ENCODE peak calls at places on chromosome 1, in eight cellular contexts. One of them, this sample, is unnamed.

GRCh38 chr1:94237291-94238226 is at the start of gene ARHGAP29:
- DNase-seq in cardiac muscle cell: peak; percentile 86
- DNase-seq in ovary: peak; percentile 78
- DNase-seq in AG04450: no peak
- DNase-seq in GM23338: peak; percentile 91
- DNase-seq in lower lobe of right lung: peak; percentile 89
- DNase-seq in colonic mucosa: peak; percentile 85
- DNase-seq in tibial artery: peak; percentile 64
- DNase-seq in this sample: no peak

GRCh38 chr1:22702255-22702654 is 8.4 kb upstream of the EPHB2 start:
- DNase-seq in lower lobe of right lung: no peak
- DNase-seq in GM23338: no peak
- DNase-seq in AG04450: no peak
- DNase-seq in cardiac muscle cell: no peak
- DNase-seq in tibial artery: no peak
- DNase-seq in ovary: no peak
- DNase-seq in colonic mucosa: peak; percentile 89
- DNase-seq in this sample: no peak

GRCh38 chr1:160838876-160839275 is 23.8 kb downstream of the CD244 start:
- DNase-seq in AG04450: no peak
- DNase-seq in tibial artery: no peak
- DNase-seq in ovary: no peak
- DNase-seq in GM23338: no peak
- DNase-seq in cardiac muscle cell: no peak
- DNase-seq in colonic mucosa: no peak
- DNase-seq in lower lobe of right lung: no peak
- DNase-seq in this sample: no peak

GRCh38 chr1:67256291-67257172 is 51.1 kb upstream of the IL12RB2 start:
- DNase-seq in cardiac muscle cell: peak; percentile 42
- DNase-seq in lower lobe of right lung: no peak
- DNase-seq in GM23338: no peak
- DNase-seq in AG04450: no peak
- DNase-seq in colonic mucosa: no peak
- DNase-seq in ovary: no peak
- DNase-seq in tibial artery: peak; percentile 43
- DNase-seq in this sample: no peak

GRCh38 chr1:42971848-42972291 is 13.2 kb upstream of the SLC2A1 start:
- DNase-seq in AG04450: peak; percentile 78
- DNase-seq in lower lobe of right lung: no peak
- DNase-seq in colonic mucosa: peak; percentile 62
- DNase-seq in tibial artery: no peak
- DNase-seq in cardiac muscle cell: peak; percentile 83
- DNase-seq in GM23338: no peak
- DNase-seq in ovary: no peak
- DNase-seq in this sample: peak; percentile 74

GRCh38 chr1:92298573-92299476 is at the start of the genes GLMN and RPAP2:
- DNase-seq in GM23338: peak; percentile 90
- DNase-seq in AG04450: peak; percentile 46
- DNase-seq in ovary: peak; percentile 77
- DNase-seq in cardiac muscle cell: peak; percentile 91
- DNase-seq in lower lobe of right lung: peak; percentile 90
- DNase-seq in colonic mucosa: peak; percentile 82
- DNase-seq in tibial artery: peak; percentile 67
- DNase-seq in this sample: peak; percentile 14

GRCh38 chr1:192937128-192937527 is 122.0 kb downstream of the UCHL5 start:
- DNase-seq in lower lobe of right lung: no peak
- DNase-seq in AG04450: no peak
- DNase-seq in GM23338: no peak
- DNase-seq in tibial artery: no peak
- DNase-seq in colonic mucosa: no peak
- DNase-seq in cardiac muscle cell: no peak
- DNase-seq in ovary: no peak
- DNase-seq in this sample: no peak

GRCh38 chr1:30362603-30362990 is 360.8 kb downstream of the MATN1 start:
- DNase-seq in ovary: no peak
- DNase-seq in cardiac muscle cell: no peak
- DNase-seq in colonic mucosa: no peak
- DNase-seq in AG04450: no peak
- DNase-seq in tibial artery: no peak
- DNase-seq in GM23338: no peak
- DNase-seq in lower lobe of right lung: no peak
- DNase-seq in this sample: no peak

GRCh38 chr1:9260086-9260766 is 25.7 kb downstream of the H6PD start:
- DNase-seq in GM23338: no peak
- DNase-seq in lower lobe of right lung: no peak
- DNase-seq in AG04450: no peak
- DNase-seq in tibial artery: no peak
- DNase-seq in colonic mucosa: no peak
- DNase-seq in ovary: no peak
- DNase-seq in cardiac muscle cell: no peak
- DNase-seq in this sample: no peak

GRCh38 chr1:65495137-65495536 is 74.7 kb downstream of the LEPR start:
- DNase-seq in tibial artery: no peak
- DNase-seq in GM23338: no peak
- DNase-seq in cardiac muscle cell: peak; percentile 21
- DNase-seq in AG04450: no peak
- DNase-seq in lower lobe of right lung: no peak
- DNase-seq in colonic mucosa: no peak
- DNase-seq in ovary: no peak
- DNase-seq in this sample: no peak

GRCh38 chr1:30778156-30778978 is 20.8 kb upstream of the LAPTM5 start:
- DNase-seq in AG04450: no peak
- DNase-seq in cardiac muscle cell: peak; percentile 94
- DNase-seq in ovary: no peak
- DNase-seq in tibial artery: no peak
- DNase-seq in GM23338: no peak
- DNase-seq in colonic mucosa: peak; percentile 54
- DNase-seq in lower lobe of right lung: peak; percentile 10
- DNase-seq in this sample: no peak

GRCh38 chr1:109625176-109625575 is 5.5 kb downstream of the AMPD2 start:
- DNase-seq in cardiac muscle cell: no peak
- DNase-seq in AG04450: no peak
- DNase-seq in ovary: no peak
- DNase-seq in lower lobe of right lung: no peak
- DNase-seq in colonic mucosa: no peak
- DNase-seq in GM23338: no peak
- DNase-seq in tibial artery: no peak
- DNase-seq in this sample: no peak

GRCh38 chr1:47013239-47013638 is 10.2 kb upstream of the CYP4X1 start:
- DNase-seq in colonic mucosa: no peak
- DNase-seq in AG04450: no peak
- DNase-seq in ovary: no peak
- DNase-seq in GM23338: no peak
- DNase-seq in tibial artery: no peak
- DNase-seq in cardiac muscle cell: peak; percentile 78
- DNase-seq in lower lobe of right lung: no peak
- DNase-seq in this sample: no peak

GRCh38 chr1:93345633-93346471 is at the start of gene DR1:
- DNase-seq in colonic mucosa: peak; percentile 96
- DNase-seq in AG04450: peak; percentile 90
- DNase-seq in ovary: peak; percentile 93
- DNase-seq in lower lobe of right lung: peak; percentile 94
- DNase-seq in GM23338: peak; percentile 96
- DNase-seq in tibial artery: peak; percentile 89
- DNase-seq in cardiac muscle cell: peak; percentile 98
- DNase-seq in this sample: peak; percentile 77

GRCh38 chr1:232682248-232682647 is 52.3 kb upstream of the SIPA1L2 start:
- DNase-seq in tibial artery: no peak
- DNase-seq in AG04450: no peak
- DNase-seq in lower lobe of right lung: no peak
- DNase-seq in ovary: no peak
- DNase-seq in colonic mucosa: peak; percentile 82
- DNase-seq in cardiac muscle cell: no peak
- DNase-seq in GM23338: no peak
- DNase-seq in this sample: no peak

GRCh38 chr1:112707217-112708001 is 482 bp upstream of the RHOC start:
- DNase-seq in colonic mucosa: peak; percentile 90
- DNase-seq in AG04450: no peak
- DNase-seq in lower lobe of right lung: peak; percentile 92
- DNase-seq in ovary: peak; percentile 92
- DNase-seq in GM23338: peak; percentile 96
- DNase-seq in tibial artery: peak; percentile 91
- DNase-seq in cardiac muscle cell: peak; percentile 94
- DNase-seq in this sample: peak; percentile 34

GRCh38 chr1:241610056-241610815 is 29.9 kb downstream of the CHML start:
- DNase-seq in AG04450: no peak
- DNase-seq in colonic mucosa: peak; percentile 64
- DNase-seq in cardiac muscle cell: peak; percentile 50
- DNase-seq in GM23338: no peak
- DNase-seq in ovary: no peak
- DNase-seq in tibial artery: no peak
- DNase-seq in lower lobe of right lung: no peak
- DNase-seq in this sample: no peak

GRCh38 chr1:46576564-46576963 is 25.1 kb upstream of the KNCN start:
- DNase-seq in lower lobe of right lung: no peak
- DNase-seq in GM23338: no peak
- DNase-seq in colonic mucosa: no peak
- DNase-seq in ovary: no peak
- DNase-seq in tibial artery: no peak
- DNase-seq in cardiac muscle cell: no peak
- DNase-seq in AG04450: no peak
- DNase-seq in this sample: no peak

GRCh38 chr1:40659649-40659947 is 5.9 kb downstream of the RIMS3 start:
- DNase-seq in AG04450: no peak
- DNase-seq in colonic mucosa: no peak
- DNase-seq in tibial artery: no peak
- DNase-seq in ovary: no peak
- DNase-seq in lower lobe of right lung: no peak
- DNase-seq in cardiac muscle cell: peak; percentile 12
- DNase-seq in GM23338: no peak
- DNase-seq in this sample: no peak
- H3K4me3 ChIP-seq in AG04450: no peak overlapping the region
- H3K4me3 ChIP-seq in colonic mucosa: no peak overlapping the region
- H3K4me3 ChIP-seq in tibial artery: no peak overlapping the region
- H3K4me3 ChIP-seq in ovary: no peak overlapping the region
- H3K4me3 ChIP-seq in lower lobe of right lung: no peak overlapping the region
- H3K4me3 ChIP-seq in cardiac muscle cell: no peak overlapping the region
- H3K4me3 ChIP-seq in GM23338: no peak overlapping the region
- H3K4me3 ChIP-seq in this sample: no peak overlapping the region

DNA sequence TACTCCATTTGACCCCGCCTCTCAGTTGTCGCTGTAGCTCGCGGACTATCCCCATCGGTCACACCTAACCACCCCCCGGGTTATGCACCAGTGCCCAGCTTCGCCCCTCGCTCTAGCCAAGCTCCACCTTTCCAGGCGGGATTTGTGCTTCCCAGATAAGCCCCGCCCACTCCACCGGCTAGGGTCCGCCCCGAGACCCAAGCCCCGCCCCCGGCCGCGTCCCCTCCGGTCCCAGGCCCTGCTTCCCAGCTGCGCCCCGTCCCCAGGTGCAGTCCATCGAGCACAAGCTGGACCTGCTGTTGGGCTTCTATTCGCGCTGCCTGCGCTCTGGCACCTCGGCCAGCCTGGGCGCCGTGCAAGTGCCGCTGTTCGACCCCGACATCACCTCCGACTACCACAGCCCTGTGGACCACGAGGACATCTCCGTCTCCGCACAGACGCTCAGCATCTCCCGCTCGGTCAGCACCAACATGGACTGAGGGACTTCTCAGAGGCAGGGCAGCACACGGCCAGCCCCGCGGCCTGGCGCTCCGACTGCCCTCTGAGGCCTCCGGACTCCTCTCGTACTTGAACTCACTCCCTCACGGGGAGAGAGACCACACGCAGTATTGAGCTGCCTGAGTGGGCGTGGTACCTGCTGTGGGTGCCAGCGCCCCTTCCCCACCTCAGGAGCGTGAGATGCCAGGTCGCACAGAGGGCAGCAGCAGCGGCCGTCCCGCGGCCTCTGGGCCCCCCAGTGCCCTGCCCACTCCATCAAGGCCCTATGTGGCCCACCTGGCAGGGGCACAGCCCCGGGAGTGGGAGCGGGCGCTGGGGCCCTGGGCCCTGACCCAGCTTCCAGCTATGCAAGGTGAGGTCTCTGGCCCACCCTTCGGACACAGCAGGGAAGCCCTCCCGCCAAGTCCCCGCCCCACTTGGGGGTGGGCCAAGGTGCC is 23.9 kb downstream of the CITED4 start:
- DNase-seq in cardiac muscle cell: no peak
- DNase-seq in colonic mucosa: no peak
- DNase-seq in GM23338: peak; percentile 80
- DNase-seq in tibial artery: no peak
- DNase-seq in lower lobe of right lung: no peak
- DNase-seq in AG04450: no peak
- DNase-seq in ovary: no peak
- DNase-seq in this sample: no peak
- TF ChIP-seq CTCF in cardiac muscle cell: no peak
- TF ChIP-seq CTCF in colonic mucosa: no peak
- TF ChIP-seq CTCF in GM23338: no peak
- TF ChIP-seq CTCF in tibial artery: no peak
- TF ChIP-seq CTCF in lower lobe of right lung: no peak
- TF ChIP-seq CTCF in AG04450: no peak
- TF ChIP-seq CTCF in ovary: no peak
- TF ChIP-seq CTCF in this sample: no peak

GRCh38 chr1:170665625-170666024 is 1.7 kb downstream of the PRRX1 start:
- DNase-seq in ovary: no peak
- DNase-seq in colonic mucosa: no peak
- DNase-seq in GM23338: no peak
- DNase-seq in tibial artery: no peak
- DNase-seq in lower lobe of right lung: no peak
- DNase-seq in AG04450: no peak
- DNase-seq in cardiac muscle cell: peak; percentile 57
- DNase-seq in this sample: no peak
- H3K4me3 ChIP-seq in ovary: peak overlapping the region; percentile 78
- H3K4me3 ChIP-seq in colonic mucosa: no peak overlapping the region
- H3K4me3 ChIP-seq in GM23338: peak overlapping the region; percentile 79
- H3K4me3 ChIP-seq in tibial artery: peak overlapping the region; percentile 90
- H3K4me3 ChIP-seq in lower lobe of right lung: peak overlapping the region; percentile 62
- H3K4me3 ChIP-seq in AG04450: peak overlapping the region; percentile 94
- H3K4me3 ChIP-seq in cardiac muscle cell: no peak overlapping the region
- H3K4me3 ChIP-seq in this sample: peak overlapping the region; percentile 95

DNA sequence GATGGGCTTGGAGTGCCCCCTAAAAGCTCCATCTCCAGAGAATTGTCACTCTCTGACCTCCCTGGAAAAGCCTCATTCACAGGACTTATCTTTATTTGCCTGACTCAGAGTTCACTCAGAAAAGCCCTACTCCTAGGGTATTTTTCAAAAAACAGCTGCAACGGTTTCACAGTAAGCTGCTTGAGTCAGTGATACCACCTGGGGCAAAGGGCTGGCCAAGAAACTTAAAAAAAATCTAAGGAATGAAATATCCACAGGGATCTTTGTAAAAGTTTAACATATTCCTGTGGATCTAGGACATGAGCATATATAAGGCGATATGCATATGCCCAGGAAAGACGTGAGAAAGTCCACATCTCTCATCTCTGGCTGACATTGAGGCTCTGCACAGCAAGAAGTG is 33.8 kb upstream of the TSPAN2 start:
- DNase-seq in colonic mucosa: no peak
- DNase-seq in cardiac muscle cell: no peak
- DNase-seq in ovary: no peak
- DNase-seq in lower lobe of right lung: no peak
- DNase-seq in GM23338: no peak
- DNase-seq in tibial artery: no peak
- DNase-seq in AG04450: no peak
- DNase-seq in this sample: no peak
- TF ChIP-seq CTCF in colonic mucosa: no peak
- TF ChIP-seq CTCF in cardiac muscle cell: no peak
- TF ChIP-seq CTCF in ovary: no peak
- TF ChIP-seq CTCF in lower lobe of right lung: no peak
- TF ChIP-seq CTCF in GM23338: no peak
- TF ChIP-seq CTCF in tibial artery: no peak
- TF ChIP-seq CTCF in AG04450: no peak
- TF ChIP-seq CTCF in this sample: no peak